ENCODE peak calls at places on chromosome 1, in five cellular contexts. M is body of pancreas, N is HEK293T, I is psoas muscle, Y is GM23248. L is an unnamed sample.

GRCh38 chr1:35691080-35691479 is 27.6 kb downstream of the C1orf216 start:
- DNase-seq in M (no peak), Y (no peak), I (no peak), N (peak), L (peak)

GRCh38 chr1:218380125-218380977 is 35.2 kb downstream of the TGFB2 start:
- DNase-seq in Y (peak), M (peak), N (no peak), I (no peak), L (no peak)

GRCh38 chr1:169491845-169492281 is 6.1 kb upstream of the SLC19A2 start:
- DNase-seq in N (no peak), Y (peak), I (no peak), M (no peak), L (no peak)

GRCh38 chr1:1975535-1975934 is 28.1 kb downstream of the CFAP74 start:
- DNase-seq in M (no peak), Y (no peak), I (no peak), N (no peak), L (no peak)

GRCh38 chr1:218829143-218829542 is 344.5 kb upstream of the LYPLAL1 start:
- DNase-seq in Y (peak), I (no peak), M (no peak), N (no peak), L (no peak)

GRCh38 chr1:32893198-32894018 is 7.1 kb downstream of the HPCA start:
- DNase-seq in I (peak), N (peak), M (no peak), Y (peak), L (peak)

GRCh38 chr1:157240495-157241184 is 102.4 kb upstream of the ETV3 start:
- DNase-seq in I (no peak), M (peak), N (no peak), Y (no peak), L (no peak)

GRCh38 chr1:2926447-2927055 is 94.7 kb upstream of the ACTRT2 start:
- DNase-seq in Y (no peak), I (no peak), N (no peak), M (no peak), L (no peak)

GRCh38 chr1:88180449-88181108 is 503.5 kb upstream of the PKN2 start:
- DNase-seq in M (peak), Y (peak), I (peak), N (peak), L (peak)